ENCODE peak calls at places on chromosomes 7 and 10, in eight cellular contexts. One of them, this sample, is unnamed.
A peak's percentile ranks its signal among the peaks of the same experiment; 100 is the strongest.

GRCh38 chr7:155533120-155533826 is 13.1 kb downstream of the CNPY1 start:
- DNase-seq in body of pancreas: no peak
- DNase-seq in dorsolateral prefrontal cortex: no peak
- DNase-seq in SJSA1: no peak
- DNase-seq in psoas muscle: no peak
- DNase-seq in cardiac muscle cell: peak; percentile 2
- DNase-seq in astrocyte: no peak
- DNase-seq in sigmoid colon: peak; percentile 61
- DNase-seq in this sample: no peak

GRCh38 chr10:98587156-98587555 is 140.4 kb upstream of the HPS1 start:
- DNase-seq in body of pancreas: no peak
- DNase-seq in dorsolateral prefrontal cortex: no peak
- DNase-seq in SJSA1: no peak
- DNase-seq in psoas muscle: no peak
- DNase-seq in cardiac muscle cell: no peak
- DNase-seq in astrocyte: no peak
- DNase-seq in sigmoid colon: no peak
- DNase-seq in this sample: no peak

GRCh38 chr7:87564290-87564963 is 36.3 kb downstream of the ABCB1 start:
- DNase-seq in body of pancreas: peak; percentile 36
- DNase-seq in dorsolateral prefrontal cortex: no peak
- DNase-seq in SJSA1: no peak
- DNase-seq in psoas muscle: no peak
- DNase-seq in cardiac muscle cell: peak; percentile 3
- DNase-seq in astrocyte: no peak
- DNase-seq in sigmoid colon: no peak
- DNase-seq in this sample: peak; percentile 36

GRCh38 chr7:15832996-15833395 is 146.5 kb upstream of the MEOX2 start:
- DNase-seq in body of pancreas: no peak
- DNase-seq in dorsolateral prefrontal cortex: no peak
- DNase-seq in SJSA1: no peak
- DNase-seq in psoas muscle: peak; percentile 39
- DNase-seq in cardiac muscle cell: peak; percentile 52
- DNase-seq in astrocyte: no peak
- DNase-seq in sigmoid colon: no peak
- DNase-seq in this sample: no peak

GRCh38 chr10:3258291-3258848 is 85.8 kb upstream of the PITRM1 start:
- DNase-seq in body of pancreas: no peak
- DNase-seq in dorsolateral prefrontal cortex: no peak
- DNase-seq in SJSA1: no peak
- DNase-seq in psoas muscle: no peak
- DNase-seq in cardiac muscle cell: peak; percentile 46
- DNase-seq in astrocyte: no peak
- DNase-seq in sigmoid colon: peak; percentile 34
- DNase-seq in this sample: no peak

GRCh38 chr7:116828281-116828680 is 34.1 kb upstream of the CAPZA2 start:
- DNase-seq in body of pancreas: no peak
- DNase-seq in dorsolateral prefrontal cortex: no peak
- DNase-seq in SJSA1: no peak
- DNase-seq in psoas muscle: no peak
- DNase-seq in cardiac muscle cell: no peak
- DNase-seq in astrocyte: no peak
- DNase-seq in sigmoid colon: no peak
- DNase-seq in this sample: no peak

GRCh38 chr7:107277331-107277730 is 108.5 kb downstream of the HBP1 start:
- DNase-seq in body of pancreas: no peak
- DNase-seq in dorsolateral prefrontal cortex: no peak
- DNase-seq in SJSA1: no peak
- DNase-seq in psoas muscle: no peak
- DNase-seq in cardiac muscle cell: no peak
- DNase-seq in astrocyte: no peak
- DNase-seq in sigmoid colon: no peak
- DNase-seq in this sample: no peak

GRCh38 chr7:97025130-97025499 is 484 bp upstream of the DLX5 start:
- DNase-seq in body of pancreas: no peak
- DNase-seq in dorsolateral prefrontal cortex: no peak
- DNase-seq in SJSA1: no peak
- DNase-seq in psoas muscle: no peak
- DNase-seq in cardiac muscle cell: no peak
- DNase-seq in astrocyte: no peak
- DNase-seq in sigmoid colon: no peak
- DNase-seq in this sample: no peak

GRCh38 chr10:131850490-131850880 is 50.3 kb upstream of the PPP2R2D start:
- DNase-seq in body of pancreas: no peak
- DNase-seq in dorsolateral prefrontal cortex: no peak
- DNase-seq in SJSA1: no peak
- DNase-seq in psoas muscle: no peak
- DNase-seq in cardiac muscle cell: peak; percentile 8
- DNase-seq in astrocyte: no peak
- DNase-seq in sigmoid colon: no peak
- DNase-seq in this sample: no peak

GRCh38 chr7:118855290-118855689 is 630.8 kb downstream of the ANKRD7 start:
- DNase-seq in body of pancreas: no peak
- DNase-seq in dorsolateral prefrontal cortex: no peak
- DNase-seq in SJSA1: no peak
- DNase-seq in psoas muscle: no peak
- DNase-seq in cardiac muscle cell: no peak
- DNase-seq in astrocyte: no peak
- DNase-seq in sigmoid colon: no peak
- DNase-seq in this sample: no peak

GRCh38 chr10:111148025-111148424 is 71.2 kb downstream of the ADRA2A start:
- DNase-seq in body of pancreas: no peak
- DNase-seq in dorsolateral prefrontal cortex: no peak
- DNase-seq in SJSA1: no peak
- DNase-seq in psoas muscle: no peak
- DNase-seq in cardiac muscle cell: no peak
- DNase-seq in astrocyte: no peak
- DNase-seq in sigmoid colon: no peak
- DNase-seq in this sample: no peak

GRCh38 chr10:9922123-9922685 is 1095.5 kb upstream of the CELF2 start:
- DNase-seq in body of pancreas: no peak
- DNase-seq in dorsolateral prefrontal cortex: no peak
- DNase-seq in SJSA1: no peak
- DNase-seq in psoas muscle: no peak
- DNase-seq in cardiac muscle cell: no peak
- DNase-seq in astrocyte: peak; percentile 7
- DNase-seq in sigmoid colon: no peak
- DNase-seq in this sample: no peak

GRCh38 chr7:6168469-6168868 is 104.0 kb downstream of the CYTH3 start:
- DNase-seq in body of pancreas: no peak
- DNase-seq in dorsolateral prefrontal cortex: no peak
- DNase-seq in SJSA1: no peak
- DNase-seq in psoas muscle: no peak
- DNase-seq in cardiac muscle cell: no peak
- DNase-seq in astrocyte: no peak
- DNase-seq in sigmoid colon: no peak
- DNase-seq in this sample: no peak

GRCh38 chr10:110504111-110504735 is 6.5 kb downstream of the DUSP5 start:
- DNase-seq in body of pancreas: no peak
- DNase-seq in dorsolateral prefrontal cortex: no peak
- DNase-seq in SJSA1: peak; percentile 63
- DNase-seq in psoas muscle: no peak
- DNase-seq in cardiac muscle cell: peak; percentile 80
- DNase-seq in astrocyte: peak; percentile 73
- DNase-seq in sigmoid colon: peak; percentile 75
- DNase-seq in this sample: no peak

GRCh38 chr10:110512461-110513187 is 14.9 kb downstream of the DUSP5 start:
- DNase-seq in body of pancreas: no peak
- DNase-seq in dorsolateral prefrontal cortex: no peak
- DNase-seq in SJSA1: peak; percentile 84
- DNase-seq in psoas muscle: no peak
- DNase-seq in cardiac muscle cell: peak; percentile 86
- DNase-seq in astrocyte: peak; percentile 91
- DNase-seq in sigmoid colon: peak; percentile 62
- DNase-seq in this sample: no peak

GRCh38 chr10:129467346-129468119 is 492 bp downstream of the MGMT start:
- DNase-seq in body of pancreas: peak; percentile 36
- DNase-seq in dorsolateral prefrontal cortex: no peak
- DNase-seq in SJSA1: no peak
- DNase-seq in psoas muscle: no peak
- DNase-seq in cardiac muscle cell: peak; percentile 47
- DNase-seq in astrocyte: no peak
- DNase-seq in sigmoid colon: peak; percentile 71
- DNase-seq in this sample: no peak

DNA sequence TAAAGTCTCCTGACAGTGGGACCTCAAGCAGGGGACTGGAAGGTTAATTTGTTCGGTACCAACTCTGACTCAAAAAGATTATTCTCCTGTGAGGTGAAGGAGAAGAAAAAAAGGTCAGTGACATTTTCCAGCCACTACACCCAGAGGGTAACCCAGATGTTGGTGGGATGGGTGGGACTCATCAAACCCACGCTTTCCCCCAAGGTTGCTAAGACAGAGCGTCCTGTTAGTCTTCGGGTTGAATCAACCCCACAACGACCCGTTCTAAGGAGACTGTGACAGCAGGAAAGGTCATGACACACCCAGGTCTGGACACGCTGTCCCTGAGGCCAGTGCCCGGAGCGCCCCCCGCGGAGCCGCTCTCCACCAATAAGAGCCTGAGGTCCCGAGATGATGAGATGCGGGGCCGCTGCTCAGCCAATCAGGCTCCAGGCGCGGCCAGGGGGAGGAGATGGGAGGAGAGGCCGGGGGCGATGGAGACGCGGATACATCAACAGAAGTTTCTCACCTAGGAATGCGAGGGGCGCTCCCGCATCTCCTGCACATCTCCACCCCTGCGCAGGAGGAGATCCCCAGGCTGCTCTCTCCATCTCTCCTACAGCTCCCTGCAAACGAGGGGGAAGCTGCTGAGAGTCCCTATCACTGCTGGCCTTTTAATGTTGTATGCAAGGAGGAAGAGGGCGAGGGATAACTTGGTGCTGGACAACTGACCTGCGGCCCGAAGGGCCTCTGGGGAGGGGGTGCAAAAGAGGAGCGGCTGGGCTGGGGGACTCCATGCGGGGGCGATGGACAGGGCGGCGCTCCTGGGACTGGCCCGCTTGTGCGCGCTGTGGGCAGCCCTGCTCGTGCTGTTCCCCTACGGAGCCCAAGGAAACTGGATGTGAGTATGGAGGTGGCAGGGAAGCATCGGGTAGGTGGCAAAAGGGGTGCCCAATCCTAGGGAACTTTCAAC is at the start of gene WNT16:
- DNase-seq in body of pancreas: no peak
- DNase-seq in dorsolateral prefrontal cortex: no peak
- DNase-seq in SJSA1: no peak
- DNase-seq in psoas muscle: no peak
- DNase-seq in cardiac muscle cell: no peak
- DNase-seq in astrocyte: no peak
- DNase-seq in sigmoid colon: no peak
- DNase-seq in this sample: no peak
- H3K27me3 ChIP-seq in body of pancreas: no peaks in the 10 kb centered on the region
- H3K27me3 ChIP-seq in dorsolateral prefrontal cortex: peaks cover 59% of the 10 kb centered on the region
- H3K27me3 ChIP-seq in SJSA1: peaks cover 27% of the 10 kb centered on the region
- H3K27me3 ChIP-seq in psoas muscle: peaks cover 69% of the 10 kb centered on the region
- H3K27me3 ChIP-seq in cardiac muscle cell: peaks cover 62% of the 10 kb centered on the region
- H3K27me3 ChIP-seq in astrocyte: peaks cover 22% of the 10 kb centered on the region
- H3K27me3 ChIP-seq in sigmoid colon: peaks cover 37% of the 10 kb centered on the region
- H3K27me3 ChIP-seq in this sample: peaks cover 39% of the 10 kb centered on the region

DNA sequence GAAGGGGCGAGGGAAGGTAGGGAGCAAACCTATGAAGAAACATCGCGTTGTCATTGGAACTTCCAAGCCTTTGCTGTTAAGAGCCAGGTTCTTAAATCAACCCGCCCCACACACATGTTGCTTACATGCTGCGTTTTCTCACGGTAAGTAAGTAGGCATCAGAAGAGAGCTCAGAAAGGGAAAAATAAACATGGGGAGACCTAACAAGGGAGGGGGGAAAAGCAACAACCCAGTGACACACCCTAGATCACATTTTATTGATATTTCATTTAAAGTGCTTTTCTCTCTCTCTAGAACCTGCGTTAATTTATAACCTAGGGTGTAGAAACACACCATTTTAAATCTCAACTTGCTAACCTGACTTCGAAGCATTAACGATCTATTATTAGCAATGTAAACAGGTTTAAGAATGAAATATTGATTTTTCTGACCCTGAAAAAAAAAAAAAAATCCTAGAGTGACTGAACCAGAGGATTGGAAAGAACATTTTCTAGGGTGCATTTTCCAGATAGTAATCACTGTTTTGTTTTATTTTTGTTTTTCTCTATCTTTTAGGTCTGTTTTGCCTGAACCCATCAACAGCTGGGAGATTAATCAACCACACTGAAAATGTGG is 3.2 kb downstream of the HOXA2 start:
- DNase-seq in body of pancreas: no peak
- DNase-seq in dorsolateral prefrontal cortex: no peak
- DNase-seq in SJSA1: no peak
- DNase-seq in psoas muscle: no peak
- DNase-seq in cardiac muscle cell: no peak
- DNase-seq in astrocyte: peak; percentile 55
- DNase-seq in sigmoid colon: no peak
- DNase-seq in this sample: no peak
- H3K27me3 ChIP-seq in body of pancreas: peaks cover 9% of the 10 kb centered on the region
- H3K27me3 ChIP-seq in dorsolateral prefrontal cortex: peaks cover 100% of the 10 kb centered on the region
- H3K27me3 ChIP-seq in SJSA1: no peaks in the 10 kb centered on the region
- H3K27me3 ChIP-seq in psoas muscle: no peaks in the 10 kb centered on the region
- H3K27me3 ChIP-seq in cardiac muscle cell: peaks cover 100% of the 10 kb centered on the region
- H3K27me3 ChIP-seq in astrocyte: peaks cover 73% of the 10 kb centered on the region
- H3K27me3 ChIP-seq in sigmoid colon: no peaks in the 10 kb centered on the region
- H3K27me3 ChIP-seq in this sample: peaks cover 96% of the 10 kb centered on the region

DNA sequence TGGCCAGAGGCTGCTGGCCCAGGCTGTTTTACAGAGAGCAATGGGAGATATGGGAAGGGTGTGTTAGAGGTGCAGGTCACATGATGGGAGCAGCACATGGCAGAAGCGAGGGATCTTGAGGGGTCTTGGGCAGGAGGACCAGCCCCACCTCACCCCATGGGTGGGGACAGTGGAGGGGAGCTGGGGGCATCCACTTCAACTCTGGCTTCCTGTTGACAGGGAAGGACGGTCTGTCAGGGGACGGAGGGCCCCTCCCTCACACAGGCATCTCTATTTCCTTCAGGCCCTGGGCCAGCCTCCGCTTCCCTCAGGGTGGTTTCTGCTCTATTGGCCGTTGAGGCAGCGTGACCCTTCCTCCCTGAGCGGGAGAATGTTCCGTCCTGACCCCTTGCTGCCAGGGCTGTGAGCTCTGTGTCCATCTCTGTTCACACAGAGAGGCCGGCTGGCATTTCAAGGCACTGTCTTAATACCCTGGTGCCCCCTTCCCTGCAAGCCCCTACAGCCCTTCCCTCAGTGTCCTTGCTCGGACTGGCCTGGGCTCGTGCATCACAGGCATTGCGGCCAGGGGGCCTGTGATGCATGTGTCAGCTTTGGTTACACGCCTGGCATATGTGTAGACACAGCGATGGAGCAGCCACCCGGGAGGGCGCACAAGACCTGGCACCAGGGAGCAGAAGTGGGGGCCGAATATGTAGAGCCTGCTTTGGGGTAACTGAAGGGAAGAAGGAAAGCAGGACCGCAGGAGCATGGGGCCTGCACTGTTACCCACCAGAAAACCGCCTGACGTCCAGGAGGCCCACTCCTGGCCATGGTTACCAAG is 31.8 kb downstream of the RAMP3 start:
- DNase-seq in body of pancreas: no peak
- DNase-seq in dorsolateral prefrontal cortex: no peak
- DNase-seq in SJSA1: no peak
- DNase-seq in psoas muscle: no peak
- DNase-seq in cardiac muscle cell: no peak
- DNase-seq in astrocyte: no peak
- DNase-seq in sigmoid colon: no peak
- DNase-seq in this sample: no peak
- H3K27me3 ChIP-seq in body of pancreas: no peaks in the 10 kb centered on the region
- H3K27me3 ChIP-seq in dorsolateral prefrontal cortex: no peaks in the 10 kb centered on the region
- H3K27me3 ChIP-seq in SJSA1: peaks cover 4% of the 10 kb centered on the region
- H3K27me3 ChIP-seq in psoas muscle: no peaks in the 10 kb centered on the region
- H3K27me3 ChIP-seq in cardiac muscle cell: no peaks in the 10 kb centered on the region
- H3K27me3 ChIP-seq in astrocyte: peaks cover 3% of the 10 kb centered on the region
- H3K27me3 ChIP-seq in sigmoid colon: no peaks in the 10 kb centered on the region
- H3K27me3 ChIP-seq in this sample: no peaks in the 10 kb centered on the region

GRCh38 chr10:92692697-92693533 is 3.2 kb downstream of the HHEX start:
- DNase-seq in body of pancreas: no peak
- DNase-seq in dorsolateral prefrontal cortex: no peak
- DNase-seq in SJSA1: no peak
- DNase-seq in psoas muscle: no peak
- DNase-seq in cardiac muscle cell: no peak
- DNase-seq in astrocyte: no peak
- DNase-seq in sigmoid colon: no peak
- DNase-seq in this sample: no peak
- H3K27me3 ChIP-seq in body of pancreas: no peaks in the 10 kb centered on the region
- H3K27me3 ChIP-seq in dorsolateral prefrontal cortex: peaks cover 78% of the 10 kb centered on the region
- H3K27me3 ChIP-seq in SJSA1: no peaks in the 10 kb centered on the region
- H3K27me3 ChIP-seq in psoas muscle: peaks cover 84% of the 10 kb centered on the region
- H3K27me3 ChIP-seq in cardiac muscle cell: peaks cover 100% of the 10 kb centered on the region
- H3K27me3 ChIP-seq in astrocyte: peaks cover 38% of the 10 kb centered on the region
- H3K27me3 ChIP-seq in sigmoid colon: peaks cover 2% of the 10 kb centered on the region
- H3K27me3 ChIP-seq in this sample: peaks cover 98% of the 10 kb centered on the region

This sample was measured in NT2/D1.